ENCODE peak calls at places on chromosomes 2 and 18, in seven cellular contexts. O is HepG2, Z is SK-N-SH, L is HCT116, F is H1, B is K562, X is GM12878. A is an unnamed sample.

GRCh38 chr2:70688427-70688826 is 79.6 kb downstream of the ADD2 start:
- DNase-seq in B (no peak), F (no peak), O (no peak), Z (no peak), L (no peak), X (no peak), A (no peak)

GRCh38 chr18:22275706-22276333 is 106.4 kb downstream of the GATA6 start:
- DNase-seq in B (no peak), Z (no peak), O (no peak), L (no peak), X (no peak), F (no peak), A (no peak)

GRCh38 chr2:131673400-131674173 is 145.9 kb downstream of the CCDC74A start:
- DNase-seq in F (peak), O (peak), B (peak), L (peak), Z (peak), X (no peak), A (peak)

GRCh38 chr18:47184419-47185050 is 8.4 kb upstream of the IER3IP1 start:
- DNase-seq in F (no peak), B (peak), O (peak), Z (no peak), X (no peak), L (peak), A (no peak)

GRCh38 chr2:196546151-196546919 is 93.2 kb upstream of the CCDC150 start:
- DNase-seq in O (no peak), X (no peak), L (no peak), F (no peak), Z (no peak), B (no peak), A (no peak)

GRCh38 chr2:1743396-1744150 is 742 bp downstream of the PXDN start:
- DNase-seq in L (no peak), Z (peak), O (no peak), B (no peak), X (no peak), F (peak), A (peak)

GRCh38 chr2:219684721-219685689 is 57.6 kb downstream of the SLC4A3 start:
- DNase-seq in B (peak), F (peak), X (peak), Z (no peak), L (peak), O (peak), A (peak)

GRCh38 chr2:231674587-231675334 is 33.6 kb upstream of the PTMA start:
- DNase-seq in B (peak), O (peak), F (peak), X (no peak), Z (peak), L (no peak), A (peak)

GRCh38 chr2:160621748-160622147 is 128.1 kb upstream of the RBMS1 start:
- DNase-seq in Z (no peak), F (no peak), B (no peak), L (no peak), O (peak), X (no peak), A (no peak)

GRCh38 chr18:34773961-34774754 is 64.1 kb downstream of the DTNA start:
- DNase-seq in B (no peak), F (no peak), L (no peak), X (no peak), Z (peak), O (no peak), A (no peak)

GRCh38 chr2:230680463-230681195 is 32.0 kb upstream of the CAB39 start:
- DNase-seq in Z (no peak), L (no peak), O (no peak), F (no peak), B (no peak), X (no peak), A (no peak)

GRCh38 chr2:222941510-222942032 is 80.7 kb downstream of the ACSL3 start:
- DNase-seq in O (no peak), F (no peak), L (no peak), Z (no peak), B (no peak), X (no peak), A (no peak)

GRCh38 chr2:85120363-85120762 is 12.8 kb upstream of the TCF7L1 start:
- DNase-seq in L (no peak), Z (no peak), X (no peak), F (no peak), O (no peak), B (no peak), A (no peak)

GRCh38 chr2:76281176-76281841 is 570.6 kb upstream of the GCFC2 start:
- DNase-seq in L (no peak), B (no peak), F (no peak), O (no peak), X (no peak), Z (peak), A (no peak)
- TF ChIP-seq JUND in L (no peak), B (no peak), F (no peak), O (no peak), X (no peak), Z (no peak), A (no peak)

GRCh38 chr2:203648273-203648672 is 58.2 kb upstream of the CD28 start:
- DNase-seq in O (peak), Z (no peak), B (no peak), X (no peak), F (no peak), L (no peak), A (peak)

GRCh38 chr2:203646961-203647360 is 59.5 kb upstream of the CD28 start:
- DNase-seq in L (no peak), X (no peak), B (no peak), O (no peak), F (no peak), Z (no peak), A (no peak)

GRCh38 chr2:203647579-203647978 is 58.9 kb upstream of the CD28 start:
- DNase-seq in B (no peak), Z (no peak), X (no peak), F (no peak), L (no peak), O (no peak), A (no peak)

GRCh38 chr2:203649176-203649814 is 57.1 kb upstream of the CD28 start:
- DNase-seq in X (no peak), Z (no peak), F (no peak), B (no peak), O (no peak), L (no peak), A (no peak)

DNA sequence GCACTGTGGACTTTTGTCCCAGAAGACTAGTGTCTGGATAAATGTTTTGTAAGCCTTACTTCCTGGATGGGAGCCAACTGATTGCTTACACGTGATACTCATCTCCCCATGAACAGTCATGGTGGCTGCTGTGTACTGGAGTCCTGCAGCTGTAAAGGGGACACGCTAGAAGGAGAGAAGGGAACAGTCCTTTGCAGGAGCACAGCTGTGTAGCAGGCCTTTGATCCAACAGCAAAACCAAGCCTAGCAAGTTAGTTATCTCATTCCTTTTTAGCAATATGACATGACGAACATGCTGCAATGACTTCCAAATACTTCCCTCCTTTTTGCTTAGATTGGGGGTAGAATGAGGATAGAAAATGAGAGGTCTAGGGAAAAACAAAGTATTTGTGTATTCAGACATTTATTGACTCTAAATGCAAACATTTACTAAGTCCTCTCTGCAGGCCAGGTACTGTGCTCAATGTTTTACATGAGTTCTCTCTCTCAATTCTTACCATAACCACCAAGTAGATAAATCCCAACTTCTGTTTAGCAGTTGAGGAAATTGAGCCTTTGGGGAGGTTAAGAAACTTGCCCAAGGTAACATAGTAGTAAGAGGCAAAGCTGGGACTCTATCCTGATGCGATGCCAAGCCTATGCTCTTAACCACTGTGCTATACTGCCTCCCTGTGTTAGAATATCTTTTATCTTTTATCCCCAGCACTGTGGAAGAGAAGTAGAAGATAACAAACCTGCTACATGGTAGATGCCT is 55.4 kb upstream of the CD28 start:
- DNase-seq in B (no peak), X (no peak), Z (peak), L (peak), O (peak), F (no peak), A (peak)
- TF ChIP-seq JUND in B (no peak), X (no peak), Z (no peak), L (no peak), O (no peak), F (no peak), A (no peak)

GRCh38 chr2:24566630-24567029 is 75.6 kb downstream of the NCOA1 start:
- DNase-seq in Z (no peak), L (no peak), B (no peak), O (no peak), F (no peak), X (no peak), A (no peak)

GRCh38 chr2:24568492-24568891 is 77.4 kb downstream of the NCOA1 start:
- DNase-seq in Z (peak), L (no peak), F (no peak), O (no peak), X (no peak), B (no peak), A (no peak)

GRCh38 chr2:24566209-24566608 is 75.2 kb downstream of the NCOA1 start:
- DNase-seq in O (no peak), B (no peak), L (no peak), Z (no peak), F (no peak), X (no peak), A (no peak)

GRCh38 chr2:24571828-24572442 is 80.9 kb downstream of the NCOA1 start:
- DNase-seq in Z (no peak), O (no peak), F (no peak), X (no peak), B (no peak), L (no peak), A (no peak)

DNA sequence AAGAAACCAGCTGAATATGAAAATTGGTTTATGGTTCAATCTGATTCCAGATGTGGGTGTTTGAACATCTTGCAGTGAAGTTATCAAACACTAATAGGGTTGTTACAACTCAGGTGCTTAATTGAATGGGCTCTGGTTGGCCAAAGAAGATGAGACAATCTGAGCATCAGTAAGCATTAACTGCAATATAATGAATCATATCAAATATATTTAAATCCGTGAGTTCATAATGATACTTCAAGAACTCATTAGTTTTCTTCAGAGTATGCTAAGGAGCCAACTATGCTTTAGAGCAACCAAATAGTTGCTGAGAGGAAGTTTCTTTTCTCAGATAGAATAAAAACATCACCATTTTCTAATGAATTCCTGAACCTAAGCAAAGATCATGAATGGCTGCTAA is 79.2 kb downstream of the NCOA1 start:
- DNase-seq in X (no peak), O (no peak), Z (no peak), L (no peak), F (no peak), B (no peak), A (no peak)
- TF ChIP-seq JUND in X (no peak), O (no peak), Z (no peak), L (no peak), F (no peak), B (no peak), A (no peak)

GRCh38 chr2:239339241-239339640 is 61.6 kb downstream of the HDAC4 start:
- DNase-seq in X (no peak), O (no peak), L (no peak), B (no peak), F (no peak), Z (no peak), A (no peak)
- TF ChIP-seq JUND in X (no peak), O (no peak), L (no peak), B (no peak), F (no peak), Z (no peak), A (no peak)

GRCh38 chr2:173401716-173402326 is 47.1 kb downstream of the CDCA7 start:
- DNase-seq in O (no peak), Z (no peak), L (no peak), X (no peak), B (no peak), F (no peak), A (no peak)
- TF ChIP-seq JUND in O (no peak), Z (no peak), L (no peak), X (no peak), B (no peak), F (no peak), A (no peak)

GRCh38 chr2:105395691-105396090 is 3.2 kb downstream of the FHL2 start:
- DNase-seq in L (no peak), X (no peak), F (no peak), B (no peak), Z (no peak), O (no peak), A (no peak)
- TF ChIP-seq JUND in L (no peak), X (no peak), F (no peak), B (no peak), Z (no peak), O (no peak), A (no peak)

A was measured in T47D.